ENCODE peak calls at places on chromosomes 6 and 20, in five cellular contexts. H, E, C, W and A are unnamed samples. For H3K4me1, the result is how much of the 10 kb centered on the place peaks cover.

GRCh38 chr6:142321451-142321850 is 19.6 kb downstream of the ADGRG6 start:
- DNase-seq in H (no peak), E (no peak), C (no peak), W (no peak), A (no peak)

GRCh38 chr6:28245206-28245941 is 6.7 kb downstream of the ZKSCAN4 start:
- DNase-seq in H (no peak), E (no peak), C (no peak), W (no peak), A (no peak)

GRCh38 chr6:35213161-35213823 is 464 bp upstream of the SCUBE3 start:
- DNase-seq in H (no peak), E (no peak), C (peak), W (no peak), A (no peak)

GRCh38 chr6:84872996-84873395 is 108.6 kb upstream of the TBX18 start:
- DNase-seq in H (no peak), E (no peak), C (no peak), W (no peak), A (no peak)

GRCh38 chr6:93644611-93645010 is 225.3 kb upstream of the EPHA7 start:
- DNase-seq in H (no peak), E (no peak), C (no peak), W (no peak), A (no peak)

GRCh38 chr20:49659096-49659495 is 54.6 kb downstream of the B4GALT5 start:
- DNase-seq in H (no peak), E (no peak), C (no peak), W (no peak), A (no peak)

GRCh38 chr20:11917663-11918062 is at the start of gene BTBD3:
- DNase-seq in H (peak), E (no peak), C (no peak), W (no peak), A (peak)

GRCh38 chr6:167669870-167670802 is 156.6 kb upstream of the AFDN start:
- DNase-seq in H (no peak), E (no peak), C (no peak), W (no peak), A (no peak)

GRCh38 chr20:54200487-54201267 is 7.2 kb upstream of the PFDN4 start:
- DNase-seq in H (no peak), E (no peak), C (no peak), W (no peak), A (no peak)

GRCh38 chr6:3260772-3261517 is 2.2 kb downstream of the PSMG4 start:
- DNase-seq in H (no peak), E (no peak), C (no peak), W (no peak), A (no peak)

GRCh38 chr6:109013551-109014101 is 81.0 kb downstream of the SESN1 start:
- DNase-seq in H (no peak), E (no peak), C (no peak), W (no peak), A (no peak)

GRCh38 chr6:33316603-33317417 is 734 bp downstream of the ZBTB22 start:
- DNase-seq in H (no peak), E (no peak), C (peak), W (no peak), A (peak)

GRCh38 chr6:80403365-80403764 is 296.9 kb downstream of the BCKDHB start:
- DNase-seq in H (no peak), E (no peak), C (no peak), W (no peak), A (no peak)

GRCh38 chr20:54726687-54727086 is 251.3 kb downstream of the DOK5 start:
- DNase-seq in H (no peak), E (no peak), C (no peak), W (no peak), A (peak)

GRCh38 chr20:10228330-10228729 is 9.7 kb downstream of the SNAP25 start:
- DNase-seq in H (no peak), E (no peak), C (no peak), W (no peak), A (no peak)

GRCh38 chr6:1917628-1918371 is 308.1 kb downstream of the FOXC1 start:
- DNase-seq in H (no peak), E (no peak), C (peak), W (no peak), A (no peak)

GRCh38 chr20:9200196-9200595 is 131.3 kb downstream of the PLCB4 start:
- DNase-seq in H (no peak), E (no peak), C (no peak), W (no peak), A (no peak)

GRCh38 chr6:166850677-166851076 is 105.7 kb downstream of the RNASET2 start:
- DNase-seq in H (no peak), E (no peak), C (no peak), W (no peak), A (no peak)

GRCh38 chr20:20492521-20493334 is 124.8 kb downstream of the INSM1 start:
- DNase-seq in H (no peak), E (no peak), C (no peak), W (no peak), A (peak)

GRCh38 chr6:161547617-161548016 is 273.8 kb upstream of the AGPAT4 start:
- DNase-seq in H (no peak), E (no peak), C (no peak), W (no peak), A (no peak)

GRCh38 chr6:85494551-85495337 is 44.9 kb downstream of the NT5E start:
- DNase-seq in H (no peak), E (no peak), C (no peak), W (no peak), A (no peak)

GRCh38 chr20:48823960-48824497 is 3.8 kb downstream of the PREX1 start:
- DNase-seq in H (no peak), E (no peak), C (no peak), W (no peak), A (no peak)

GRCh38 chr6:35427851-35428321 is 24.3 kb upstream of the FANCE start:
- DNase-seq in H (no peak), E (no peak), C (no peak), W (no peak), A (no peak)

GRCh38 chr20:50152394-50153152 is 950 bp downstream of the PEDS1 start:
- DNase-seq in H (no peak), E (no peak), C (peak), W (no peak), A (no peak)

GRCh38 chr6:158475344-158476302 is 84.3 kb upstream of the TMEM181 start:
- DNase-seq in H (no peak), E (no peak), C (no peak), W (no peak), A (peak)

GRCh38 chr6:136739071-136739470 is 53.2 kb downstream of the MAP3K5 start:
- DNase-seq in H (no peak), E (no peak), C (no peak), W (no peak), A (no peak)

GRCh38 chr6:35025241-35026188 is 115.6 kb downstream of the TCP11 start:
- DNase-seq in H (no peak), E (no peak), C (peak), W (no peak), A (no peak)

GRCh38 chr20:5100684-5101347 is 18.9 kb downstream of the PCNA start:
- DNase-seq in H (peak), E (peak), C (peak), W (no peak), A (peak)

GRCh38 chr6:126040826-126041225 is 54.5 kb downstream of the TRMT11 start:
- DNase-seq in H (no peak), E (no peak), C (no peak), W (no peak), A (peak)

GRCh38 chr20:48629069-48629959 is 198.5 kb downstream of the PREX1 start:
- DNase-seq in H (no peak), E (no peak), C (no peak), W (no peak), A (no peak)

GRCh38 chr20:15196580-15197255 is 859.3 kb upstream of the FLRT3 start:
- DNase-seq in H (no peak), E (no peak), C (no peak), W (no peak), A (no peak)

GRCh38 chr6:71403422-71404134 is 115.0 kb downstream of the OGFRL1 start:
- DNase-seq in H (no peak), E (no peak), C (peak), W (no peak), A (no peak)

GRCh38 chr6:14984454-14984853 is 261.4 kb upstream of the JARID2 start:
- DNase-seq in H (peak), E (peak), C (no peak), W (no peak), A (no peak)

GRCh38 chr6:129516005-129516404 is 194.0 kb downstream of the ARHGAP18 start:
- DNase-seq in H (no peak), E (no peak), C (no peak), W (no peak), A (no peak)

GRCh38 chr6:42375007-42375635 is 76.6 kb downstream of the TRERF1 start:
- DNase-seq in H (no peak), E (no peak), C (no peak), W (no peak), A (no peak)

GRCh38 chr6:136579800-136580199 is 29.6 kb upstream of the MAP7 start:
- DNase-seq in H (no peak), E (no peak), C (no peak), W (no peak), A (no peak)

GRCh38 chr20:47688385-47689381 is 96.6 kb downstream of the SULF2 start:
- DNase-seq in H (no peak), E (no peak), C (peak), W (no peak), A (no peak)

GRCh38 chr6:17494177-17494576 is 100.8 kb downstream of the CAP2 start:
- DNase-seq in H (no peak), E (no peak), C (no peak), W (no peak), A (no peak)
- H3K4me1 ChIP-seq in H (half or more), E (under half), C (under half), W (under half), A (under half)

GRCh38 chr6:46997646-46998045 is 44.5 kb downstream of the ADGRF1 start:
- DNase-seq in H (no peak), E (no peak), C (no peak), W (no peak), A (no peak)
- H3K4me1 ChIP-seq in H (under half), E (under half), C (under half), W (under half), A (under half)

GRCh38 chr6:157223021-157223430 is 100.3 kb downstream of the TMEM242 start:
- DNase-seq in H (no peak), E (peak), C (peak), W (no peak), A (no peak)

GRCh38 chr6:157223486-157223885 is 99.8 kb downstream of the TMEM242 start:
- DNase-seq in H (no peak), E (peak), C (peak), W (no peak), A (no peak)

GRCh38 chr6:157221817-157222175 is 101.5 kb downstream of the TMEM242 start:
- DNase-seq in H (no peak), E (peak), C (no peak), W (no peak), A (peak)

GRCh38 chr6:157221049-157221816 is 102.1 kb downstream of the TMEM242 start:
- DNase-seq in H (peak), E (peak), C (peak), W (no peak), A (peak)

DNA sequence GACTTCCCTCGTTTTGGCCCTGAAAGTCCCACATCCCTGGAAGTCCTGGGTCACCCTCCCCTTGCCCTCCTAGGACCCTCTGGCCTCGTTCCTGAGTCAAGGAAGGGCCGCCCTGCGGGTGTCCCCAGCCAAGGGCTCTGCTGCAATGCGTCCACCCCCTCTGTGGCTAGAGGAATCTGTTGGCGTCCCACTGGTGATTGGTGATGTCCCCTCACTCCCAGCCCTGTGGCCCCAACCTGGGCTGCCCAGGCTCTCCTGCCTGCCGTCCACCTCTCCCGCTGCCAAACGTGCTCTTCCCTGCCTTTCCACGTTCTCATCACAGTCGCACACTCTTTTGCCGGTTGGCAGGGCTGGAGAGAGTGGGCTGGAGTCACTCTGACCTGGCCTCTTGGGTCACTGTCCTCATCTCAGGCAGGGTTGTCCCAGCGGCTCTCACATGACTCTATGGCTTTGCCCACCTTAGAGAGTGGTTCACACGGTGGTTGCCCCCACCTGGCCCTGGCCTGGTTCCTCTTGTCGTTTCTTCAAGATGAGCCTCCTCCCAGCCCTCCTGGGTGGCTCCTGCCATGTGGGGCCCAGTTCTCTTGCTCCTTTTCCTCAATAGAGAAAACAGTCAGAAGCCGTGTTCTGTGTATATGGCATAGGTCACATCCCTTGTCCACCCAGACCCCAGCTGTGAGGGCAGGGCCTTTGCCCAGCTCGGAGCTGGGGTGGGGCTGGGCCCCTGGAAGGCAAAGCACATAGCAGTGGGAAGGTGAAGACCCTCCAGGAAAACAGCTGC is 100.9 kb downstream of the TMEM242 start:
- DNase-seq in H (no peak), E (peak), C (peak), W (no peak), A (no peak)
- H3K4me1 ChIP-seq in H (under half), E (under half), C (under half), W (under half), A (under half)

GRCh38 chr20:34970193-34971037 is 14.7 kb downstream of the MYH7B start:
- DNase-seq in H (no peak), E (no peak), C (no peak), W (no peak), A (no peak)

GRCh38 chr20:34968020-34968775 is 12.5 kb downstream of the MYH7B start:
- DNase-seq in H (no peak), E (no peak), C (no peak), W (no peak), A (no peak)

GRCh38 chr20:34974246-34974645 is 18.6 kb downstream of the MYH7B start:
- DNase-seq in H (no peak), E (no peak), C (peak), W (no peak), A (no peak)

GRCh38 chr20:34971038-34971872 is 15.6 kb downstream of the MYH7B start:
- DNase-seq in H (no peak), E (no peak), C (no peak), W (no peak), A (no peak)

DNA sequence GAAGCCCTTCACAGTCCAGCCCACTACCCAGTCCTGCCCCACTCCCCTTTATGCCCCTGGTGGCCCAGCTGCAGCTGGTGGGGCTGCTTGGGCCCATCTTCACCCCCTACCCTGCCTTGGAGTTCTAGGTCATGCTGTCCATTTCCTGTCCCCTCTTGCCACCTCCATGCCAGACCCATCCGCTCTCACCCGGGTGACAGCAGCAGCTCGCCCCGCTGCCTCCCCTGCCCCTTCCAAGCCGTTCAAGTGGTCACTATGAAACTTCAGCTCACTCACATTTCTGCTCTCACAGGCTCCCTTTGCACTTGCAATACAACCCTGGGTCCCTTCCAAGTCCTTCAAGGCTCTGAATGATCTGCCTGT is 16.2 kb downstream of the MYH7B start:
- DNase-seq in H (no peak), E (no peak), C (no peak), W (no peak), A (no peak)
- H3K4me1 ChIP-seq in H (under half), E (under half), C (under half), W (under half), A (under half)

DNA sequence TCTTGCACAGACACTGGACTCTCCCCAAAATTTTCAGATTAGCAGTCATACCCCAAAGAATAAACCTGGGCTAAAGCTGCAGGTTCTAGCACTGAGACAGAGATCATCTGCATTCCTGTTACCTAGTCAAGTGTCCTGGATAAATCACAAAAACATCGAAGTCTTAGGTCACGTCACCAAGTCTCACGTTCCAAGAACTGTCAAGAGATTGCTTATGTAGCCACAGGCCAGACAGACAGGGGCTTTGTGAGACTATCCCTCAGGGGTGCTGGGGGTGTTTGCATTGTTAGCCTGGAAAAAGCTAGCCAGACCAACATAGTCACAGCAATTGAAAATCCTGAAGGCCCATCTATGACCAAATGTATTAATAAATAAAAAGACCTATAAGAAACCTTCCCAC is 243.1 kb upstream of the PREP start:
- DNase-seq in H (no peak), E (no peak), C (no peak), W (no peak), A (no peak)
- H3K4me1 ChIP-seq in H (under half), E (under half), C (under half), W (under half), A (under half)